ENCODE peak calls at places on chromosomes 2 and 18, in seven cellular contexts. E is pons; K is stimulated activated CD4-positive, alpha-beta T cell treated with anti-CD3 and anti-CD28 coated beads, Interleukin-2, amount 100 ng/mL, for 48 hours; O is HTR-8/SVneo; S is memory B cell; U is C1 segment of cervical spinal cord; J is H4. L is an unnamed sample.

GRCh38 chr2:58107803-58108710 is 61.5 kb downstream of the VRK2 start:
- DNase-seq in U (no peak), E (peak), O (peak), S (no peak), J (peak), K (no peak), L (no peak)

GRCh38 chr2:227280895-227281294 is 44.2 kb upstream of the MFF start:
- DNase-seq in S (no peak), E (no peak), K (no peak), O (no peak), U (no peak), J (no peak), L (no peak)

GRCh38 chr2:28610583-28611201 is 114.8 kb downstream of the PLB1 start:
- DNase-seq in E (no peak), J (peak), S (no peak), K (no peak), U (no peak), O (peak), L (peak)

GRCh38 chr2:61720911-61721310 is 132.9 kb downstream of the FAM161A start:
- DNase-seq in J (no peak), U (no peak), E (no peak), S (no peak), O (no peak), K (no peak), L (no peak)

GRCh38 chr2:39697480-39697879 is 31.8 kb downstream of the TMEM178A start:
- DNase-seq in U (no peak), S (no peak), J (no peak), O (no peak), K (no peak), E (peak), L (no peak)

GRCh38 chr18:36355511-36355910 is 58.0 kb downstream of the FHOD3 start:
- DNase-seq in S (no peak), J (no peak), O (no peak), K (no peak), E (no peak), U (no peak), L (no peak)

GRCh38 chr2:70503896-70504295 is 49.7 kb downstream of the TGFA start:
- DNase-seq in J (no peak), S (no peak), K (no peak), O (no peak), U (no peak), E (no peak), L (no peak)

GRCh38 chr2:240463866-240464481 is 28.5 kb downstream of the GPC1 start:
- DNase-seq in S (no peak), E (no peak), K (no peak), O (no peak), J (no peak), U (no peak), L (no peak)

GRCh38 chr2:74738586-74738985 is 84.5 kb downstream of the SEMA4F start:
- DNase-seq in J (no peak), E (no peak), U (no peak), S (no peak), K (no peak), O (no peak), L (no peak)

GRCh38 chr2:152354909-152355308 is 19.9 kb downstream of the FMNL2 start:
- DNase-seq in O (no peak), K (no peak), E (no peak), J (no peak), U (no peak), S (no peak), L (no peak)

GRCh38 chr2:13001408-13001807 is 284.7 kb downstream of the TRIB2 start:
- DNase-seq in E (no peak), J (no peak), S (no peak), U (no peak), O (no peak), K (no peak), L (no peak)

GRCh38 chr18:48611785-48612480 is 73.1 kb downstream of the CTIF start:
- DNase-seq in U (no peak), S (no peak), J (no peak), E (no peak), O (no peak), K (no peak), L (no peak)

GRCh38 chr2:39326644-39327043 is 82.9 kb upstream of the CDKL4 start:
- DNase-seq in J (no peak), O (no peak), U (no peak), E (no peak), K (no peak), S (no peak), L (no peak)

GRCh38 chr2:121605820-121606733 is 43.2 kb downstream of the CLASP1 start:
- DNase-seq in J (no peak), K (no peak), S (no peak), E (peak), O (no peak), U (no peak), L (no peak)

GRCh38 chr2:27807476-27807875 is 36.0 kb downstream of the MRPL33 start:
- DNase-seq in U (no peak), J (no peak), O (no peak), E (no peak), S (no peak), K (peak), L (no peak)

GRCh38 chr2:28751956-28752607 is 452 bp downstream of the PPP1CB start:
- DNase-seq in U (peak), J (no peak), O (no peak), S (peak), K (peak), E (no peak), L (no peak)

GRCh38 chr2:215059724-215060123 is 78.7 kb downstream of the ABCA12 start:
- DNase-seq in J (no peak), K (no peak), E (no peak), O (no peak), S (no peak), U (no peak), L (no peak)

GRCh38 chr2:27250652-27251379 is 12.0 kb downstream of the SLC30A3 start:
- DNase-seq in O (no peak), J (no peak), S (no peak), E (no peak), U (no peak), K (no peak), L (no peak)

GRCh38 chr18:67428148-67428547 is 88.4 kb downstream of the DSEL start:
- DNase-seq in K (no peak), O (no peak), S (no peak), E (no peak), J (no peak), U (no peak), L (no peak)

GRCh38 chr2:101253013-101253712 is 477 bp downstream of the CNOT11 start:
- DNase-seq in K (peak), J (peak), U (no peak), O (peak), S (no peak), E (peak), L (no peak)

GRCh38 chr2:1623906-1624445 is 120.3 kb downstream of the PXDN start:
- DNase-seq in O (no peak), E (no peak), J (no peak), K (no peak), S (no peak), U (no peak), L (no peak)

GRCh38 chr2:161078211-161078539 is 82.1 kb upstream of the TANK start:
- DNase-seq in J (no peak), S (no peak), U (no peak), O (no peak), E (no peak), K (no peak), L (no peak)

GRCh38 chr18:76572517-76573247 is 77.6 kb upstream of the ZNF516 start:
- DNase-seq in U (no peak), S (no peak), J (no peak), E (no peak), K (no peak), O (no peak), L (no peak)

GRCh38 chr2:167144179-167144898 is 256.1 kb downstream of the XIRP2 start:
- DNase-seq in U (no peak), O (peak), S (no peak), K (no peak), J (no peak), E (no peak), L (no peak)

GRCh38 chr2:48852938-48853337 is 97.4 kb upstream of the LHCGR start:
- DNase-seq in S (no peak), K (no peak), J (peak), O (no peak), U (no peak), E (no peak), L (no peak)

GRCh38 chr2:196566969-196567666 is 72.4 kb upstream of the CCDC150 start:
- DNase-seq in U (no peak), E (no peak), O (no peak), K (no peak), S (no peak), J (no peak), L (no peak)

GRCh38 chr2:85089464-85090072 is 43.6 kb upstream of the TCF7L1 start:
- DNase-seq in J (no peak), S (no peak), K (no peak), O (no peak), E (no peak), U (no peak), L (no peak)

GRCh38 chr18:7872569-7872968 is 305.5 kb downstream of the PTPRM start:
- DNase-seq in K (no peak), J (peak), S (no peak), E (no peak), U (no peak), O (peak), L (no peak)

GRCh38 chr2:8588831-8589191 is 93.0 kb upstream of the ID2 start:
- DNase-seq in O (no peak), E (no peak), J (no peak), U (no peak), S (no peak), K (no peak), L (no peak)

GRCh38 chr2:206765242-206766056 is at the start of the genes FASTKD2 and MDH1B:
- DNase-seq in O (peak), J (peak), K (peak), S (peak), E (peak), U (peak), L (peak)

GRCh38 chr2:23571066-23571465 is 186.1 kb downstream of the KLHL29 start:
- DNase-seq in O (no peak), J (no peak), U (no peak), E (no peak), K (no peak), S (no peak), L (no peak)

GRCh38 chr18:78659748-78660147 is 319.9 kb upstream of the SALL3 start:
- DNase-seq in J (no peak), O (no peak), U (no peak), K (peak), E (no peak), S (no peak), L (no peak)

GRCh38 chr18:75244914-75245313 is 34.3 kb downstream of the TSHZ1 start:
- DNase-seq in J (no peak), K (no peak), S (no peak), E (no peak), U (no peak), O (no peak), L (no peak)

GRCh38 chr2:38217401-38218188 is 141.6 kb upstream of the CYP1B1 start:
- DNase-seq in O (no peak), K (no peak), S (no peak), U (no peak), J (no peak), E (no peak), L (no peak)

GRCh38 chr2:10303174-10303633 is 500 bp downstream of the HPCAL1 start:
- DNase-seq in E (no peak), U (no peak), O (no peak), K (peak), J (no peak), S (no peak), L (peak)

GRCh38 chr2:120397362-120397811 is 51.5 kb downstream of the INHBB start:
- DNase-seq in S (no peak), J (peak), K (no peak), U (no peak), O (peak), E (peak), L (no peak)

GRCh38 chr2:63023444-63023843 is 27.2 kb upstream of the OTX1 start:
- DNase-seq in O (peak), U (no peak), S (no peak), K (no peak), E (peak), J (peak), L (no peak)

GRCh38 chr2:217712431-217712830 is 290.4 kb downstream of the TNS1 start:
- DNase-seq in S (no peak), O (no peak), E (no peak), U (no peak), J (no peak), K (no peak), L (no peak)

L was measured in stimulated activated effector memory CD8-positive, alpha-beta T cell treated with anti-CD3 and anti-CD28 coated beads, Interleukin-12 subunit alpha, Interleukin-12 subunit beta, amount 100 ng/mL, for 72 hours.